ENCODE peak calls at places on chromosomes 13 and 19, in seven cellular contexts. W, H, R, P, A, M and K are unnamed samples.

GRCh38 chr19:40717880-40718773 is 1.2 kb downstream of the ITPKC start:
- DNase-seq in W (peak), R (no peak), M (no peak), P (peak), H (peak), A (peak), K (no peak)

GRCh38 chr13:98267080-98267912 is 90.2 kb upstream of the RNF113B start:
- DNase-seq in W (peak), A (no peak), P (peak), H (peak), R (no peak), M (no peak), K (peak)

GRCh38 chr19:56133858-56134654 is 7.0 kb upstream of the ZNF444 start:
- DNase-seq in R (no peak), A (no peak), P (no peak), W (no peak), H (no peak), M (no peak), K (no peak)

GRCh38 chr19:47512183-47512947 is 2.5 kb downstream of the NAPA start:
- DNase-seq in R (no peak), H (no peak), M (no peak), P (no peak), W (peak), A (no peak), K (peak)

GRCh38 chr19:53157601-53158000 is 1.3 kb downstream of the ZNF347 start:
- DNase-seq in M (peak), W (peak), A (no peak), H (no peak), P (no peak), R (peak), K (no peak)

GRCh38 chr13:28258401-28258800 is 120.1 kb downstream of the PAN3 start:
- DNase-seq in A (no peak), P (no peak), M (no peak), H (peak), W (no peak), R (no peak), K (no peak)

GRCh38 chr19:2607712-2608601 is 94.5 kb downstream of the GNG7 start:
- DNase-seq in P (peak), W (no peak), R (no peak), H (no peak), M (no peak), A (peak), K (no peak)

GRCh38 chr13:90839061-90839460 is 508.4 kb upstream of the MIR17HG start:
- DNase-seq in P (no peak), H (no peak), W (no peak), M (no peak), R (no peak), A (no peak), K (no peak)

GRCh38 chr13:80297094-80297493 is 43.8 kb downstream of the SPRY2 start:
- DNase-seq in P (no peak), R (peak), W (no peak), M (no peak), H (no peak), A (no peak), K (no peak)

GRCh38 chr19:45218887-45219780 is 26.1 kb downstream of the EXOC3L2 start:
- DNase-seq in H (no peak), A (no peak), M (no peak), P (no peak), W (no peak), R (no peak), K (no peak)

GRCh38 chr19:48877900-48878218 is 5.6 kb downstream of the PPP1R15A start:
- DNase-seq in P (no peak), H (peak), W (no peak), M (no peak), R (no peak), A (no peak), K (no peak)

GRCh38 chr19:15702590-15702930 is 25.3 kb upstream of the OR10H2 start:
- DNase-seq in M (peak), P (peak), R (no peak), A (peak), H (peak), W (peak), K (peak)

GRCh38 chr19:52224211-52224610 is 34.4 kb downstream of the PPP2R1A start:
- DNase-seq in H (no peak), R (no peak), M (peak), W (no peak), P (no peak), A (no peak), K (no peak)

GRCh38 chr19:16373989-16374388 is 49.4 kb downstream of the KLF2 start:
- DNase-seq in A (peak), P (no peak), W (no peak), H (no peak), M (no peak), R (no peak), K (no peak)

GRCh38 chr13:47798906-47799305 is 202.2 kb downstream of the SUCLA2 start:
- DNase-seq in A (no peak), W (no peak), H (no peak), R (no peak), M (no peak), P (no peak), K (no peak)

GRCh38 chr13:48315981-48316380 is 12.4 kb downstream of the RB1 start:
- DNase-seq in A (no peak), H (no peak), W (no peak), M (peak), P (peak), R (no peak), K (no peak)

GRCh38 chr19:6069268-6069771 is 41.0 kb downstream of the RFX2 start:
- DNase-seq in H (no peak), W (no peak), M (peak), P (no peak), R (no peak), A (no peak), K (peak)

GRCh38 chr19:36032251-36033104 is at the start of gene CLIP3:
- DNase-seq in P (peak), R (peak), H (peak), A (no peak), M (peak), W (peak), K (peak)

GRCh38 chr13:100646030-100646673 is 28.4 kb downstream of the TMTC4 start:
- DNase-seq in A (no peak), P (no peak), W (peak), H (peak), R (no peak), M (no peak), K (no peak)

GRCh38 chr13:110907951-110908898 is 6.6 kb downstream of the ANKRD10 start:
- DNase-seq in H (peak), R (no peak), W (peak), P (no peak), A (no peak), M (no peak), K (no peak)

GRCh38 chr13:108214511-108215383 is 589 bp downstream of the LIG4 start:
- DNase-seq in P (peak), W (peak), R (no peak), A (no peak), H (no peak), M (peak), K (peak)

GRCh38 chr13:35781044-35781443 is 304.6 kb upstream of the MAB21L1 start:
- DNase-seq in M (no peak), W (no peak), H (no peak), P (no peak), R (no peak), A (no peak), K (no peak)

DNA sequence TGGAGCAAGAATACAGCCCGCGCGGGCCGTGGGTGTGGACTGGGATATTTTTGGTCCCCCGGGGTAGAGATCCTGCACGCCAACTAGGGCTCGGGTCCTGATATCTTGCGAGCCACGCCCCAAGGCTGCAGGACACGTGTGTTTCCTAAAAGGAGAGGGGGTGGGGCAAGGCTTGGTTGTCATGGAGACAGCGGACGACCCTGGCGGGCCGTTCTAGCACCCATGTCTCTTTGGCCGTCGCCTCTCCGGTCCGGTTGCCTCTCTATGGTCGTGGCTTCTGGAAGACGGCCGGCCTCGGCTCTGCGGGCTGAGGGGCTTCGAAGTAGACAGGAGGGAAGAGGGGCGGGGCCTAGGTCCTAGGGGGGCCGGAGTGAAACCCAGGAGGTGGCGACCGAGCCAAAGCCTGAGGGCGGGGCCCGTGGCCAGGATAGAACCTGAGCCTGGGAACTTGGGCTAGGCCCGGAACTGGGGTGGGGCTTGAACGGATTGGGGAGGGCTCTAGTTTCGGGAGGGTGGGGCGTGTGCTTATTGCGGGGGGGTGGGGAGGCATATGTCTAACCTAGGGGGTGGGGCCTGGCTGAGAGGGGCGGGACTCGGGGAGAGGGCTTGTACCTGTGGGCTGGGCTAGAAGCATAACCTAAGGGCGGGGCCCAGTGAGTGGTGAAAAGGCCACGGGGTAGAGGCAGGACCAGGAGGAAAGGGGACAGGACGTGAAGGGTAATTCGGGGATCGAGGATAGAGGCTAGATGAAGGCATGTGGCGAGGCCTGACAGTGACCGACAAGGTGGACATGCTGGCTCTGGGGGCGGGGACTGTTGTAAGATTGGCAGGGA is 737 bp upstream of the SLC27A1 start:
- DNase-seq in A (peak), W (peak), P (peak), R (peak), H (peak), M (peak), K (peak)
- TF ChIP-seq POLR2A in A (no peak), W (peak), P (no peak), R (no peak), H (peak), M (peak), K (no peak)

GRCh38 chr13:69948016-69948415 is 159.6 kb upstream of the ATXN8OS start:
- DNase-seq in R (no peak), W (no peak), M (no peak), P (no peak), H (peak), A (no peak), K (no peak)

GRCh38 chr13:69951412-69951811 is 156.2 kb upstream of the ATXN8OS start:
- DNase-seq in W (no peak), P (no peak), H (no peak), A (no peak), R (no peak), M (no peak), K (no peak)

GRCh38 chr13:69950160-69950559 is 157.5 kb upstream of the ATXN8OS start:
- DNase-seq in R (no peak), H (no peak), W (no peak), P (no peak), M (no peak), A (no peak), K (no peak)

GRCh38 chr13:69946443-69946955 is 161.1 kb upstream of the ATXN8OS start:
- DNase-seq in A (no peak), W (no peak), H (no peak), R (no peak), M (no peak), P (no peak), K (no peak)

DNA sequence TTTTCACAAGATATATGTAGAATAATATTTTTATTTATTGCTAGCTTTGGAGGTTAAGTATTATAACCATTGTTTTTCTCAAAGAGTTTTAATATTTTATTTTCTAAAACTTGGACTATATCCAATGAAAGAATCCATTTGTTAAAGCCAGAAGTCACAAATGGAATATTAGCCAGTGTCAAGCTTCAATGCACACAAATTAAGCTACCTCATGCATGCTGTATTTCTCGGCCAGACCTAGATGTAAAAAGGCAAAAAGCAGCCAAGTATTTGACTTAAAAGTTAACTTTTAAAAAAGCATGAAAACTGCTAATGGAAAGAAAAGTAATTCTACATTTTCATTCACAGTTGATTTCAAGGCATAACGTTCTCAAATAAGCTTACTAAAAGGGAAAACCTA is 160.0 kb upstream of the ATXN8OS start:
- DNase-seq in R (no peak), W (no peak), A (no peak), M (no peak), H (no peak), P (no peak), K (no peak)
- TF ChIP-seq POLR2A in R (no peak), W (no peak), A (no peak), M (no peak), H (no peak), P (no peak), K (no peak)

GRCh38 chr13:29922281-29922821 is 71.9 kb upstream of the UBL3 start:
- DNase-seq in A (no peak), R (no peak), H (no peak), P (no peak), M (no peak), W (no peak), K (no peak)

GRCh38 chr13:29924951-29925350 is 74.5 kb upstream of the UBL3 start:
- DNase-seq in H (no peak), P (no peak), W (peak), M (no peak), A (no peak), R (no peak), K (no peak)

GRCh38 chr13:29924482-29924884 is 74.1 kb upstream of the UBL3 start:
- DNase-seq in H (no peak), A (no peak), R (no peak), M (no peak), W (peak), P (no peak), K (no peak)

GRCh38 chr13:29922896-29923295 is 72.5 kb upstream of the UBL3 start:
- DNase-seq in H (no peak), P (no peak), M (no peak), A (no peak), W (no peak), R (no peak), K (no peak)

DNA sequence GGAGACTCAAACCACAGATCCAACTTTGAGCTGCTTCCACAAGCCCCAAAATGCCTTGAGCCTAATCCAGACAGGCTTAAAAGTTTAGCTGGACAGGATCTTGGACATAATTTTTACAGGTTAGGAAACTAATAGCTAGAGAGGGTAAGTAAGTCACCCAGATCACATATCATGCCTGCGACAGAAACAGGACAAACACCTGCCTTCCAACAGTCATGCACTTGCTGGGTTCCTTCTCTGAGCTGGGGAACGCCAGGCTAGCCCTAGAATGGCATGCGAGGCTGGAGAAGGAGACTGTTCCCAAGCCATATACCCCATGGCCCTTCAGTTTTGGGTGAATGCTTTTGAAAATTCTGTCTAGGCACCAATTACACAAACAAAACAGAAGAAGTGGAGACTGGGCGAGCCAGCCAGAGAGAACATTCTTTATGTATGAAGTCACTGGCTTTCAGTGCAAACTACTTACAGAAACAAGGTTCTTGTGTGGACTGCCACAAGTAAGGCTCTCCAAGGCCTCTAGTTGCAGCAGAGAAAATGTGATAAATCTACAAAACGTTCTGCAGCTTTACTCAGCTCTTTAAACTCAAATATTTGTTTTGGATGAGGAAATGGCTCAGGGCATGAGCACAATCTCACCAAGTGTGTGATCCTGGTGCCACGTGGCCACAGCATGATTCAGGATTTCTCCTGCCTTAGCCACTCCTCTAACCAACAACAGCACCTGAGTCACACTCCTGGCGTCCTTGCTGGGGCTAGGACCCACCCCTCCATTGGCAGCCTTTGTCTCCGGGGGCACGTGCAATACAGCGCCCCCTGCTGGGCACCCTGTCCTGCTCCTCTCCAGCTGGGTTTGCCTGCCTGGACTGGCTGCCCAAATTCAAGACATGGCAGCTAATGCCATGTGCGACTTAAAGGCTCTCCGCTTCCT is 73.4 kb upstream of the UBL3 start:
- DNase-seq in R (peak), H (peak), P (peak), M (peak), A (peak), W (peak), K (peak)
- TF ChIP-seq POLR2A in R (no peak), H (no peak), P (peak), M (no peak), A (no peak), W (peak), K (peak)

GRCh38 chr19:38319421-38320258 is at the start of gene KCNK6:
- DNase-seq in R (peak), M (peak), W (peak), H (peak), A (peak), P (peak), K (peak)
- TF ChIP-seq POLR2A in R (no peak), M (peak), W (peak), H (no peak), A (peak), P (peak), K (peak)

DNA sequence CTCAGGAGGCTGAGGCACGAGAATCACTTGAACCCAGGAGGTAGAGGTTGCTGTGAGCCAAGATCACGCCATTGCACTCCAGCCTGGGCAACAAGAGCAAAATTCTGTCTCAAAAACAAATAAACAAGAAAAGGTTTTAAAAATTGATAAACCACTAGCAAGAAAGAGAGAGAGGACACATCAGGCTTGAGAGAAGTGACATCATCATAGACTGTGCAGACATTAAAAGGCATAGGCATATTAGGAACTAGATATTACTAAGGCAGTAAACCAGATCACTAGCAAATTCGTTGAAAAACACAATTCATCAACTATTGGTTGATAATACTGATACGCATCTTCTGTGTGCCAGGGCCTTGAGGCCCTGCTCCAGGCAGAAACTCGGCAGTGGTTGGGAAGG is 7.7 kb downstream of the A1BG start:
- DNase-seq in H (no peak), P (no peak), W (no peak), R (no peak), M (no peak), A (no peak), K (no peak)
- TF ChIP-seq POLR2A in H (no peak), P (no peak), W (no peak), R (no peak), M (no peak), A (no peak), K (no peak)